ENCODE peak calls at places on chromosomes 7 and 10, in six cellular contexts. H is HCT116, G is upper lobe of left lung, J is transverse colon, Y is stomach, U is prostate gland. N is an unnamed sample.

GRCh38 chr10:132808247-132808567 is 22.3 kb upstream of the NKX6-2 start:
- DNase-seq in Y (no peak), H (no peak), J (no peak), G (peak; percentile 76), U (no peak), N (no peak)

GRCh38 chr7:148699772-148700629 is 1.3 kb downstream of the CUL1 start:
- DNase-seq in Y (no peak), U (no peak), G (no peak), J (no peak), H (no peak), N (no peak)

GRCh38 chr7:115805458-115805857 is 225.1 kb downstream of the TFEC start:
- DNase-seq in U (no peak), Y (no peak), G (no peak), J (no peak), H (no peak), N (no peak)

GRCh38 chr7:52539414-52539813 is 496.0 kb upstream of the POM121L12 start:
- DNase-seq in H (no peak), Y (no peak), G (no peak), U (no peak), J (no peak), N (no peak)

GRCh38 chr10:70829543-70829942 is 13.8 kb downstream of the SGPL1 start:
- DNase-seq in J (no peak), H (no peak), Y (no peak), U (no peak), G (no peak), N (no peak)

GRCh38 chr7:142130282-142130681 is 18.8 kb downstream of the MGAM2 start:
- DNase-seq in H (no peak), J (peak; percentile 47), Y (no peak), G (no peak), U (no peak), N (no peak)

GRCh38 chr10:72173635-72174296 is 42.0 kb upstream of the ANAPC16 start:
- DNase-seq in G (no peak), J (no peak), Y (no peak), U (no peak), H (peak; percentile 27), N (no peak)

GRCh38 chr7:157211710-157212109 is 73.0 kb downstream of the UBE3C start:
- DNase-seq in U (no peak), J (no peak), Y (no peak), G (no peak), H (no peak), N (no peak)

GRCh38 chr7:135620980-135621850 is 41.1 kb upstream of the STMP1 start:
- DNase-seq in G (no peak), H (peak; percentile 73), Y (no peak), J (peak; percentile 13), U (peak; percentile 21), N (no peak)

GRCh38 chr10:131617113-131617877 is 283.5 kb upstream of the PPP2R2D start:
- DNase-seq in H (no peak), U (no peak), G (peak; percentile 77), Y (no peak), J (no peak), N (no peak)

GRCh38 chr10:83522881-83523386 is 616.4 kb upstream of the GHITM start:
- DNase-seq in G (no peak), J (no peak), Y (no peak), H (no peak), U (no peak), N (no peak)

DNA sequence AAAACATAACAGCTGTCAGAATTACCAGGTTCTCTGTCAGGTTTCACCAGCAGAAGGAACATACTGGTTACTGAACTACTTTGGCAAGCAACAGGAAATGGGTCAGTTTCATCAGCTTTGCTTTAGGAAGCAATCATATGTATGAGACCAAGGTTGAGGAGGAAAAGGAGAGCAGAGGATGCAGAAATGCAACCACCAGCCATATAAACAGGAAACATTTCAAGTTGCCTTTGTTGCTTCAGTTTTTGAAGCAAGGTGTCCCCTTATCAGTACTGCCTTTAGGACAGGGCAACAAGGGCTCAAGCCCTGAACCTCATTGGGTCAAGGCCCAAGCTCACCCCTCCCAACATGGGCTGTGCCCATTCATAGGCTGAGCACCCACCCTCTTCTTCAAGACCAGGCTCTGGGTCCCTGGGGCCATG is 10.2 kb downstream of the HIPK2 start:
- DNase-seq in J (no peak), Y (no peak), H (no peak), U (no peak), G (no peak), N (peak; percentile 44)
- TF ChIP-seq POLR2AphosphoS5 in J (no peak), Y (no peak), H (no peak), U (no peak), G (no peak), N (peak; percentile 49)

DNA sequence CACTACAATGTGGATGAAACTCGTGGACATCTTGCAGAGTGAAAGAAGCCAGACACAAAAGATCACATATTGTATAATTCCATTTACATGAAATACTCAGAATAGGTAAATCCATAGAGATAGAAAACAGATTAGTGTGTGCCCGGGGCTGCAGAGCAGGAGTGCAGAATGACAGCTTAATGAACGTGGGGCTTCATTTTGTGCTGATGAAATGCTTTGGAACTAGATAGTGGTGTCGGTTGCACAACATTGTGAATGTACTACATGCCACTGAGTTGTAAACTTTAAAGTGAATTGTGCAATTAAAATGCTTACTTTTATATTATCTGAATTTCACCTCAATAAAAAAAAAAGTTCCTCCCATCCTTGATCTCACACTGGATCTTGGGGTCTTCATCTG is 31.8 kb upstream of the CARD11 start:
- DNase-seq in Y (no peak), G (no peak), H (no peak), U (no peak), J (no peak), N (no peak)
- TF ChIP-seq POLR2A in Y (no peak), G (no peak), H (no peak), U (no peak), J (no peak), N (no peak)

DNA sequence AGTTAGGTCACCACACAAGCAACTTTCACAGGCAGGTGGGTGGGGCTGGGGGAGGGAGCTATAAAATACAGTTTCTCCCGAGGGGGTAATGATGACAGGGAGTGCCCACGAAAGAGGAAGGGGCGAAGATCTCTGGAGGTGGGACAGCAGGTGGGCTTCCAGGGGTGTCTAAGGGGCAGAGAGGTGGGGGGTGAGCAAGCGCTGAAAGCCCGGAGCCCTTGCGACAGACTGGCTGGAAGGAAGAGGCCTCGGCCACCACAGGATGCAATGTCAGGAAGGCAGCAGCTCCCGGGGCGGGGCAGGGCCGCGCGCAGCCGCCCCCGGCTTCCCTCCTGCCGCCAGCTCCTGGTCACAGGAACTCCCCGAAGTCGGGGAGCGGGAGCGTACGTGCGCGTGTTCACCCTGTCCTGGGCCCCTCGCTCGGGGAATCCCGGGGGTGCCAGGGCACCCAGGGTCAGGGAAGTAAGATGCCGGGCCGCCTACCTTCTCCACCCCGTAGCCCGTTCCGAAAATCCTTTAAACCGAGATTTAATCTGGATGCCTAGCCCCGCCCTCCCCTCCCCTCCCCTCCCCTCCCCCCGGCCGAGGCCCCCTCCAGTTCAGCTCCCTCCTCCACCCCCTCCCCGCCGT is 105.2 kb upstream of the PPIF start:
- DNase-seq in G (peak; percentile 93), U (peak; percentile 44), J (peak; percentile 64), H (no peak), Y (peak; percentile 58), N (peak; percentile 66)
- TF ChIP-seq POLR2AphosphoS5 in G (peak; percentile 66), U (no peak), J (no peak), H (no peak), Y (peak; percentile 52), N (no peak)

DNA sequence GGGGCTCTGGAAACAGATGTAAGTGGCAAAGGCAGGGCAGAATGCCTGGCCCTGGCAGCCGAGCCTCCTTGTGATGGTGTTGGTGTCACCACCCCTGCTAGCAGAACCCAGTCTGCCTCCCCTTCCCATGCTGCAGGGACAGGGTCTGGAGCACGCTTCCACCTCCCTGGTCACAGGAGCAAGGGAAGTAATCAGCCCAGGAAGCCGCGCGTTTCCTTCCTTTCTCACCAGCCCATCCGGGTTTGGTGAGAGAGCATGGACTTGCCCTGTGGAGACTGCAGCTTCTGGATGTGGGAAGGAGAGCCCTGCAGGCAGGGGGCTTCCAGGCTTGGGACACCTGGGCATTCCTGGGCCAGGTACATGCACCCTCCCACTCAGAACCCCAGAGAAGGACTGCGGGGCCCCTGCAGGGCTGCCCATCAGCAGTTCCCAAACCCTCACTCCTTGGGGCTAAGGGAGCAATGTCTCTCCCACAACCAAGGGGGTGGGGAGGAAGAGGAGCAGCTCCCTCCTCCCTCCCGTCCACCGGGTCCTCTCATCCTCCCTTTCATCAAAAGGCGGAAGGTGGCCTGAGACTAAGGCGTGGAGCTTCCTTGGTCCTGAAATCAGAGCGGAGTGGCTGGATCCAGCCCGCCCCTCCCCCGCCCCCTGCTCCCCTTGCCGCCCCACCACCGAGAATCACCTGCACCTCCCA is 1.8 kb downstream of the MMRN2 start:
- DNase-seq in J (no peak), G (no peak), H (no peak), U (no peak), Y (no peak), N (no peak)
- TF ChIP-seq POLR2A in J (no peak), G (no peak), H (no peak), U (no peak), Y (no peak), N (no peak)

GRCh38 chr7:109377076-109377884 is 807.6 kb downstream of the DNAJB9 start:
- DNase-seq in G (no peak), Y (no peak), H (no peak), J (no peak), U (no peak), N (no peak)
- TF ChIP-seq POLR2AphosphoS5 in G (no peak), Y (no peak), H (no peak), J (no peak), U (no peak), N (no peak)

GRCh38 chr7:88700725-88701124 is 58.8 kb upstream of the ZNF804B start:
- DNase-seq in U (no peak), G (no peak), Y (no peak), J (no peak), H (no peak), N (no peak)
- TF ChIP-seq POLR2A in U (no peak), G (no peak), Y (no peak), J (no peak), H (no peak), N (no peak)